ENCODE peak calls at places on chromosomes 12 and 14, in ten cellular contexts. N is testis, C is H9, H is gastrocnemius medialis, L is fibroblast of the aortic adventitia, A is mesothelial cell of epicardium, O is esophagus squamous epithelium, E is HFFc6, Q is fibroblast of lung, T is tibial artery. Z is an unnamed sample.
A peak's percentile ranks its signal among the peaks of the same experiment; 100 is the strongest.

GRCh38 chr14:20468773-20469241 is 399 bp upstream of the PNP start:
- DNase-seq in H (no peak), N (no peak), T (no peak), E (no peak), L (no peak), O (no peak), A (no peak), Q (no peak), C (no peak), Z (no peak)

GRCh38 chr12:85690146-85690545 is 146.1 kb downstream of the RASSF9 start:
- DNase-seq in A (no peak), O (no peak), H (no peak), Q (no peak), L (no peak), N (no peak), E (no peak), T (no peak), C (no peak), Z (no peak)

GRCh38 chr14:41541333-41541732 is 65.3 kb upstream of the LRFN5 start:
- DNase-seq in N (no peak), Q (no peak), O (no peak), E (no peak), C (no peak), L (no peak), H (no peak), A (no peak), T (no peak), Z (no peak)

GRCh38 chr14:103833711-103834110 is 13.7 kb downstream of the PPP1R13B start:
- DNase-seq in H (no peak), C (no peak), N (no peak), O (no peak), T (no peak), L (no peak), E (no peak), A (no peak), Q (no peak), Z (no peak)

GRCh38 chr12:25553083-25553482 is at the start of gene LMNTD1:
- DNase-seq in E (peak; percentile 71), A (no peak), N (no peak), C (no peak), H (no peak), T (no peak), O (no peak), L (peak; percentile 88), Q (peak; percentile 86), Z (no peak)

GRCh38 chr12:77231548-77231947 is 166.2 kb upstream of the E2F7 start:
- DNase-seq in N (peak; percentile 69), L (peak; percentile 98), A (no peak), E (peak; percentile 11), O (no peak), H (peak; percentile 21), C (no peak), Q (peak; percentile 91), T (peak; percentile 89), Z (no peak)

GRCh38 chr12:55940065-55940732 is 9.2 kb downstream of the DGKA start:
- DNase-seq in L (peak; percentile 87), Q (peak; percentile 75), E (peak; percentile 80), N (peak; percentile 93), A (peak; percentile 86), O (no peak), C (peak; percentile 97), T (peak; percentile 85), H (peak; percentile 75), Z (peak; percentile 87)

GRCh38 chr12:94690199-94690695 is 39.9 kb upstream of the TMCC3 start:
- DNase-seq in A (no peak), H (no peak), Q (no peak), E (no peak), C (no peak), L (peak; percentile 83), O (no peak), N (no peak), T (no peak), Z (no peak)

GRCh38 chr12:106885546-106886249 is 70.0 kb upstream of the TMEM263 start:
- DNase-seq in N (no peak), Q (no peak), E (no peak), L (no peak), H (no peak), T (no peak), O (no peak), C (no peak), A (no peak), Z (no peak)

GRCh38 chr12:106886921-106887320 is 68.8 kb upstream of the TMEM263 start:
- DNase-seq in E (no peak), H (no peak), Q (no peak), L (no peak), C (no peak), T (no peak), N (no peak), O (no peak), A (no peak), Z (no peak)

GRCh38 chr12:106883421-106883820 is 72.3 kb upstream of the TMEM263 start:
- DNase-seq in L (peak; percentile 18), N (no peak), T (no peak), C (no peak), Q (peak; percentile 71), E (peak; percentile 24), A (no peak), O (no peak), H (no peak), Z (no peak)

GRCh38 chr12:106888348-106888970 is 67.2 kb upstream of the TMEM263 start:
- DNase-seq in E (no peak), N (no peak), H (no peak), A (no peak), C (no peak), T (no peak), L (no peak), O (no peak), Q (no peak), Z (no peak)

DNA sequence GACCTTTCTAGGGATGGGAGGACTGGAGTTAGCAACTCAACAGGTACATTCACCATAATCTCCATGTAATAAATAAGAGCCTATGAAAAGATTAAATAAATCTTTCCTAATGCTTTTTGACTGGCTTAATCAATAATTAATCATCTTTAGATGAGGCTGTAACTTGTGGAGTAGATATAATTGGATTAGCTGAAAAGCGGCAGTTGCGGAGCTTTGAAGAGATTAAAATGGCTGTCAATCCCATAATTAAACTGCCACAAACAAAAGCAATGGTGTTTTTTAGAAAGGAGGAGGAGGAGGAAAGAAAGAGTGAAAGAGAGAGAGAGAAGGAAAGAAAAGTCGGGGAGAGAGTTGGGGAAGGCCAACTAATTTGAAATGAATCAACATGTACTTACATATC is 70.7 kb upstream of the TMEM263 start:
- DNase-seq in Q (no peak), A (no peak), C (no peak), H (no peak), E (no peak), T (no peak), N (no peak), O (no peak), L (no peak), Z (no peak)
- TF ChIP-seq CTCF in Q (no peak), A (no peak), C (no peak), H (no peak), E (no peak), T (no peak), N (no peak), O (no peak), L (no peak), Z (no peak)

GRCh38 chr12:118312578-118312977 is 60.1 kb downstream of the TAOK3 start:
- DNase-seq in Q (peak; percentile 18), C (no peak), E (no peak), H (no peak), L (no peak), T (no peak), O (no peak), N (no peak), A (no peak), Z (no peak)

GRCh38 chr12:118307069-118307954 is 65.4 kb downstream of the TAOK3 start:
- DNase-seq in T (no peak), L (peak; percentile 93), E (peak; percentile 93), N (no peak), A (no peak), O (no peak), Q (peak; percentile 97), C (no peak), H (no peak), Z (no peak)

GRCh38 chr12:118315821-118316220 is 56.9 kb downstream of the TAOK3 start:
- DNase-seq in N (no peak), O (no peak), L (peak; percentile 35), Q (peak; percentile 28), C (no peak), E (no peak), H (no peak), T (no peak), A (no peak), Z (no peak)

GRCh38 chr12:118311666-118312065 is 61.0 kb downstream of the TAOK3 start:
- DNase-seq in Q (peak; percentile 20), E (no peak), O (no peak), A (no peak), T (no peak), H (no peak), L (no peak), N (no peak), C (no peak), Z (no peak)

GRCh38 chr12:118310320-118310719 is 62.4 kb downstream of the TAOK3 start:
- DNase-seq in L (no peak), A (no peak), T (no peak), C (no peak), Q (no peak), O (no peak), N (no peak), E (no peak), H (no peak), Z (no peak)
- TF ChIP-seq CTCF in L (no peak), A (no peak), T (no peak), C (no peak), Q (no peak), O (no peak), N (no peak), E (no peak), H (no peak), Z (no peak)

DNA sequence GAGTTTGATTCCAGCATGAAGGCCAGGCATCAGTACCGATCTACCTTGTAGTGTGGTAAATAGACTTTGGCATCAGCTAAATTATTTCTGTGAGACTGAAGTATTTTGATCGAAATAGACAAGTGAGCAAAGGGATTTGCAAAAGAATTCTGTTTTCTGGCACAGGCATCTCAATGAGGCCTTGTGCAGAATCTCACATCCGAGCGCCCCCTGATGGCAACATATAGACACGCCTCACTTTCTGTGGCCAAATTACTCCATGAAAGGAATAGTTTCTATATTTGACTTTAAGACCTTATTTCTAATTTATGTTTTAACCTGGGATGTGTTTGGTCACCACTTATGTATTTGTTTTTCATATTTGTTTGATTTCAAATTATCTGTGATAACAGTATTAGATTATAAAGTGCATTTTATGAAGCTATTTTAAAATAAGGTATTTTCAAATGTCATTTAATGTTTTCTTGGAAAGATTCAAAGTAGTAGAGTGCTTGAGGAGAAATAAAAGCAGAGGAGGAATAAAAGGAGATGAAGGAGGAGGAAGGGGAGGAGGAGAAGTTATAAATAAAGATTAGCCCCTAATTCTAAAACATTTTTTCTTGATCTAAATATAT is 731.9 kb downstream of the NRXN3 start:
- DNase-seq in H (no peak), T (no peak), O (no peak), E (peak; percentile 24), C (peak; percentile 50), N (peak; percentile 69), Q (peak; percentile 41), A (peak; percentile 58), L (peak; percentile 37), Z (peak; percentile 65)
- TF ChIP-seq CTCF in H (no peak), T (no peak), O (no peak), E (peak; percentile 83), C (peak; percentile 89), N (no peak), Q (peak; percentile 65), A (peak; percentile 60), L (peak; percentile 50), Z (peak; percentile 80)

DNA sequence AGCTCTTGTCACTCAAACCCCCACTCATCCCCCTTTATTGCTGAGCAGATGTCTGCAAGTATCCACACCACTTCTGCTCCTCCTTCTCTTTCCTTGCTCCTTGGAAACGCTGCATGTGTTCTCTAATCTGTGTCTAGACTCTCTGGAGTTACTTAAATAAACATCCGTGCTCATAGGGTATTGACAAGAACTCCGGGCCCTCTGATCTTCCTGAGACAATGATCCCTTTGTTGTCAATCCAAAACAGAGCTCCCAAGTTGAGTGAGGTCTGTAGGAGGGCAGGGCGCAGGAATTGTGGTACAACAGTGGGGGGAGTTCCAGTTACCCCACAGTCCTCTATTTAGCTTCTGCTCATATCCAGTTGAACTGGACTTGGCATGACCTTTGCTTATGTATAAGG is 489.0 kb downstream of the SNAPC1 start:
- DNase-seq in N (no peak), T (no peak), C (no peak), E (no peak), O (no peak), A (no peak), L (no peak), Q (no peak), H (no peak), Z (no peak)
- TF ChIP-seq CTCF in N (no peak), T (no peak), C (no peak), E (no peak), O (no peak), A (no peak), L (no peak), Q (no peak), H (no peak), Z (no peak)